ENCODE peak calls at places on chromosomes 3 and 15, in six cellular contexts. One of them, this sample, is unnamed.

GRCh38 chr3:177441281-177441812 is 244.1 kb upstream of the TBL1XR1 start:
- DNase-seq in cardiac muscle cell: no peak
- DNase-seq in A673: no peak
- DNase-seq in AG04450: no peak
- DNase-seq in GM10248: no peak
- DNase-seq in spleen: no peak
- DNase-seq in this sample: no peak

GRCh38 chr3:31696009-31696297 is 163.2 kb downstream of the STT3B start:
- DNase-seq in cardiac muscle cell: no peak
- DNase-seq in A673: no peak
- DNase-seq in AG04450: no peak
- DNase-seq in GM10248: no peak
- DNase-seq in spleen: no peak
- DNase-seq in this sample: no peak

GRCh38 chr3:80771085-80771484 is 990.4 kb downstream of the GBE1 start:
- DNase-seq in cardiac muscle cell: peak; percentile 41
- DNase-seq in A673: peak; percentile 60
- DNase-seq in AG04450: no peak
- DNase-seq in GM10248: no peak
- DNase-seq in spleen: no peak
- DNase-seq in this sample: no peak

GRCh38 chr3:174439621-174440349 is 419.3 kb upstream of the NAALADL2 start:
- DNase-seq in cardiac muscle cell: peak; percentile 97
- DNase-seq in A673: peak; percentile 33
- DNase-seq in AG04450: peak; percentile 98
- DNase-seq in GM10248: no peak
- DNase-seq in spleen: no peak
- DNase-seq in this sample: no peak

GRCh38 chr3:173090492-173090891 is 50.5 kb downstream of the SPATA16 start:
- DNase-seq in cardiac muscle cell: no peak
- DNase-seq in A673: no peak
- DNase-seq in AG04450: no peak
- DNase-seq in GM10248: no peak
- DNase-seq in spleen: no peak
- DNase-seq in this sample: no peak

GRCh38 chr3:7194081-7194835 is 333.3 kb downstream of the GRM7 start:
- DNase-seq in cardiac muscle cell: no peak
- DNase-seq in A673: no peak
- DNase-seq in AG04450: no peak
- DNase-seq in GM10248: no peak
- DNase-seq in spleen: no peak
- DNase-seq in this sample: no peak

GRCh38 chr15:90095521-90095959 is 6.7 kb downstream of the IDH2 start:
- DNase-seq in cardiac muscle cell: no peak
- DNase-seq in A673: no peak
- DNase-seq in AG04450: no peak
- DNase-seq in GM10248: peak; percentile 37
- DNase-seq in spleen: peak; percentile 51
- DNase-seq in this sample: peak; percentile 41

GRCh38 chr15:29690765-29691475 is 131.3 kb downstream of the TJP1 start:
- DNase-seq in cardiac muscle cell: no peak
- DNase-seq in A673: no peak
- DNase-seq in AG04450: no peak
- DNase-seq in GM10248: no peak
- DNase-seq in spleen: no peak
- DNase-seq in this sample: no peak

GRCh38 chr3:174221155-174221554 is 638.0 kb upstream of the NAALADL2 start:
- DNase-seq in cardiac muscle cell: no peak
- DNase-seq in A673: no peak
- DNase-seq in AG04450: no peak
- DNase-seq in GM10248: no peak
- DNase-seq in spleen: no peak
- DNase-seq in this sample: no peak

GRCh38 chr15:89978914-89979313 is 22.2 kb upstream of the ZNF710 start:
- DNase-seq in cardiac muscle cell: no peak
- DNase-seq in A673: no peak
- DNase-seq in AG04450: no peak
- DNase-seq in GM10248: no peak
- DNase-seq in spleen: no peak
- DNase-seq in this sample: no peak

GRCh38 chr3:127784283-127784682 is 38.0 kb downstream of the MGLL start:
- DNase-seq in cardiac muscle cell: no peak
- DNase-seq in A673: no peak
- DNase-seq in AG04450: no peak
- DNase-seq in GM10248: no peak
- DNase-seq in spleen: peak; percentile 47
- DNase-seq in this sample: no peak

GRCh38 chr3:60431599-60431958 is 819.7 kb downstream of the FHIT start:
- DNase-seq in cardiac muscle cell: peak; percentile 42
- DNase-seq in A673: no peak
- DNase-seq in AG04450: peak; percentile 4
- DNase-seq in GM10248: no peak
- DNase-seq in spleen: no peak
- DNase-seq in this sample: no peak
- TF ChIP-seq CTCF in cardiac muscle cell: peak; percentile 29
- TF ChIP-seq CTCF in A673: no peak
- TF ChIP-seq CTCF in AG04450: peak; percentile 61
- TF ChIP-seq CTCF in GM10248: peak; percentile 2
- TF ChIP-seq CTCF in spleen: no peak
- TF ChIP-seq CTCF in this sample: no peak

DNA sequence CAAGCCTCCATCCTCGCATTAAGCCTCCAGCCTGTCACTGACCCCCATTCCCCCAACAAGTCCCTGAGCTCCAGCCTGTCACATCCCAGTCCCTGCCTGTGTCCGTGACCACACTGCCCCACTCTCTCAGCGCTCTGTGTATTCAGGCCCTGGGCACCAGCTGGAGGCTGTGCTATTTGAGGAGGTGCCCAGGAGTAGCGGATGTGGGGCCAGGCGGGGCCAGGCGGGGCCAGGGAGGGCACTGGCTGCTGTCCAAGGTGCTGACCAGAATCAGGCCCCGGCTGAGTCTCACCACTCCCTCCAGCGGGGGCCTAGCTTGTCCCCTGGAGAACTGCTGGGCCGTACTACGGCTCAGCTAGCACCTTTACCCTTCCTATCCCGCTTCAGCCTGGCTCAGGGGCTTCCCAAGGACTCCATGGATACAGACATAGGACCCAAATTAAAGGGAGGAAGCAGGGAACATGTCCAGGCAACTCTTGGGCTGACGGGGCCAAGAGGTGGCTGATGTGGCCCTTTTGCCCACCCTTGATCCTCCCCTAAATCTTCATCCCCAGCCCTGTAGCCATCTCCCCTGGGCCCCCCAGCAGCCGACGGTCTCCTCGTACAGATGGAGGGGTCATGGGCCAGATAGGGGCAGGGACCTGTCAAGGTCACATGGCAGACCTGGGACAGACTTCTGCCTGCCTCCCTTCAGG is 1.1 kb downstream of the HHATL start:
- DNase-seq in cardiac muscle cell: peak; percentile 49
- DNase-seq in A673: no peak
- DNase-seq in AG04450: no peak
- DNase-seq in GM10248: peak; percentile 78
- DNase-seq in spleen: peak; percentile 77
- DNase-seq in this sample: peak; percentile 76
- TF ChIP-seq CTCF in cardiac muscle cell: no peak
- TF ChIP-seq CTCF in A673: no peak
- TF ChIP-seq CTCF in AG04450: no peak
- TF ChIP-seq CTCF in GM10248: no peak
- TF ChIP-seq CTCF in spleen: no peak
- TF ChIP-seq CTCF in this sample: no peak

GRCh38 chr3:109559389-109559788 is 222.0 kb upstream of the DPPA4 start:
- DNase-seq in cardiac muscle cell: no peak
- DNase-seq in A673: no peak
- DNase-seq in AG04450: no peak
- DNase-seq in GM10248: no peak
- DNase-seq in spleen: no peak
- DNase-seq in this sample: no peak

GRCh38 chr3:109548192-109548938 is 211.0 kb upstream of the DPPA4 start:
- DNase-seq in cardiac muscle cell: no peak
- DNase-seq in A673: no peak
- DNase-seq in AG04450: no peak
- DNase-seq in GM10248: no peak
- DNase-seq in spleen: no peak
- DNase-seq in this sample: no peak

DNA sequence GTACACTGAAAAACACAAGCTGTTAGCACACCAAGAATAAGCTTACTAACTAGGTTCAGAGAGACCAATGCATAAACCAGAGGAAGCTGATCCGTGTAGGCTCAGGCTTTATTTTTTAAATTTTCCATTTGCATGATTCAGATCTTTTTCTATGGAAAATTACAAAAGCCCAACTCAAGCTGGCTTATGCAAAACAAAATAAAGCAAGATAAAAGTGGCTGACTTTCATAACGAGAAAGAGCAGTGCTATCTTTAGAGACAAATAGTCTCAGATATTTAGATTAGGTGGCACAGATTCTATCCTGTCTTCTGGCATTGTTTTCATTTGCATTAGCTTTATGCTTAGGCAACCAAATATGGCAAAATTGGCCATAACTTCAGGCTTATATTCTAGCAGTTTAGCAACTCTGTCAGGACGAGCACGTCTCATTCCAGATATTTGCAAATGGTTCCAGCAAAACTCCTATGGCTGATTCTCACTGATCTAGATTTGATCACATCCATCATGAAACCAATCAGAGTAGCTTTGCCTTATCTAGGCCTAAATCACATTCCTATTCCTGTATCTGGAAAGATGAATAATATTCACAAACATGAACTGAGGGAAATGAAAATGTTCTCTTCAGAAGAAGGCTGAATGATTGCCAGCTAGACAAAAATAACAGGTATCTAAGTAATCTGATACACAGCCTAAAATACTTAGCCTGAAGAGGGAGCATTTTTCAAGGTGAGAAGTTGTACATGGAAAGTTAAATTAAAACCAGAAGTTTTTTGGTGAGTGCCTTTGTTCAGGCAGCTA is 216.4 kb upstream of the DPPA4 start:
- DNase-seq in cardiac muscle cell: no peak
- DNase-seq in A673: no peak
- DNase-seq in AG04450: no peak
- DNase-seq in GM10248: no peak
- DNase-seq in spleen: no peak
- DNase-seq in this sample: no peak
- TF ChIP-seq CTCF in cardiac muscle cell: no peak
- TF ChIP-seq CTCF in A673: no peak
- TF ChIP-seq CTCF in AG04450: peak; percentile 22
- TF ChIP-seq CTCF in GM10248: no peak
- TF ChIP-seq CTCF in spleen: no peak
- TF ChIP-seq CTCF in this sample: no peak

GRCh38 chr3:124352143-124352528 is 360.2 kb upstream of the ROPN1 start:
- DNase-seq in cardiac muscle cell: no peak
- DNase-seq in A673: no peak
- DNase-seq in AG04450: no peak
- DNase-seq in GM10248: no peak
- DNase-seq in spleen: no peak
- DNase-seq in this sample: no peak

GRCh38 chr3:124351430-124352142 is 359.7 kb upstream of the ROPN1 start:
- DNase-seq in cardiac muscle cell: peak; percentile 81
- DNase-seq in A673: peak; percentile 79
- DNase-seq in AG04450: peak; percentile 41
- DNase-seq in GM10248: peak; percentile 47
- DNase-seq in spleen: no peak
- DNase-seq in this sample: peak; percentile 66

GRCh38 chr3:124346487-124346886 is 354.6 kb upstream of the ROPN1 start:
- DNase-seq in cardiac muscle cell: no peak
- DNase-seq in A673: no peak
- DNase-seq in AG04450: no peak
- DNase-seq in GM10248: no peak
- DNase-seq in spleen: no peak
- DNase-seq in this sample: no peak

GRCh38 chr3:124345845-124346244 is 353.9 kb upstream of the ROPN1 start:
- DNase-seq in cardiac muscle cell: no peak
- DNase-seq in A673: no peak
- DNase-seq in AG04450: no peak
- DNase-seq in GM10248: no peak
- DNase-seq in spleen: no peak
- DNase-seq in this sample: no peak

GRCh38 chr3:124347418-124347817 is 355.5 kb upstream of the ROPN1 start:
- DNase-seq in cardiac muscle cell: no peak
- DNase-seq in A673: peak; percentile 12
- DNase-seq in AG04450: no peak
- DNase-seq in GM10248: no peak
- DNase-seq in spleen: no peak
- DNase-seq in this sample: no peak
- TF ChIP-seq CTCF in cardiac muscle cell: no peak
- TF ChIP-seq CTCF in A673: peak; percentile 15
- TF ChIP-seq CTCF in AG04450: peak; percentile 2
- TF ChIP-seq CTCF in GM10248: no peak
- TF ChIP-seq CTCF in spleen: no peak
- TF ChIP-seq CTCF in this sample: no peak

GRCh38 chr3:113278599-113278955 is 67.2 kb downstream of the BOC start:
- DNase-seq in cardiac muscle cell: no peak
- DNase-seq in A673: no peak
- DNase-seq in AG04450: no peak
- DNase-seq in GM10248: no peak
- DNase-seq in spleen: peak; percentile 69
- DNase-seq in this sample: no peak

GRCh38 chr3:113277414-113277813 is 66.1 kb downstream of the BOC start:
- DNase-seq in cardiac muscle cell: no peak
- DNase-seq in A673: no peak
- DNase-seq in AG04450: no peak
- DNase-seq in GM10248: peak; percentile 56
- DNase-seq in spleen: no peak
- DNase-seq in this sample: peak; percentile 53

GRCh38 chr3:113276581-113277080 is 65.3 kb downstream of the BOC start:
- DNase-seq in cardiac muscle cell: no peak
- DNase-seq in A673: no peak
- DNase-seq in AG04450: no peak
- DNase-seq in GM10248: no peak
- DNase-seq in spleen: no peak
- DNase-seq in this sample: no peak

GRCh38 chr3:113279686-113280085 is 68.3 kb downstream of the BOC start:
- DNase-seq in cardiac muscle cell: no peak
- DNase-seq in A673: no peak
- DNase-seq in AG04450: no peak
- DNase-seq in GM10248: no peak
- DNase-seq in spleen: peak; percentile 73
- DNase-seq in this sample: no peak

DNA sequence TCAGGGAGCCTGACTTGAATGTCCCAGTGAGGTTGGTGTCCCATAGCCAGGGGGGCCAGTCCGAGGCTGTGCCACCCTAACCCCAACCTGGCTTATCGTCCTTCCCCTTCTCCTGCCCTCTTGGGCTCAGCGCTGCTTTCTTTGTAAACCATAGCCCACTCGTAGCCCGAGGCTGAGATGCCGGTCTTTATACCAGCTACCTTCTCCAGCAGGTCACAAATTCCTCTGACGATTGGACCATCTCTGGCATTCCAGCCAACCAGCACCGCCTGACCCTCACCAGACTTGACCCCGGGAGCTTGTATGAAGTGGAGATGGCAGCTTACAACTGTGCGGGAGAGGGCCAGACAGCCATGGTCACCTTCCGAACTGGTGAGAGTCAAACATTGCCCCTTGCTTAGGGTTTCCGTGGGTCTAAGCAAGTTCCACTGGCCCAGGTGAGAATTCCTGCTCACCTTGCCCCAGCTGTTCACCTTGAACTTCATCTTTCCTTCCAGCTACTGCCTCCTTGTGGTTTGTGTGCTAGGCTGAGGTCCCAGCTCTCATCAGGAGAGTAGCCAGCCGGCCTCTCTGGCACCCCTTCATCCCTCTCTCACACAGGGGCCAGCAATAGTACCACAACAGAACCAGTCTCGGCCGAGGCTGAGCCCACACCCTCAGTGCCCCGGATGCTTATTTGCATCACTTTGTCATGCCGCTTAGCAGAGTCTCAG is 66.7 kb downstream of the BOC start:
- DNase-seq in cardiac muscle cell: no peak
- DNase-seq in A673: no peak
- DNase-seq in AG04450: no peak
- DNase-seq in GM10248: no peak
- DNase-seq in spleen: no peak
- DNase-seq in this sample: no peak
- TF ChIP-seq CTCF in cardiac muscle cell: no peak
- TF ChIP-seq CTCF in A673: peak; percentile 21
- TF ChIP-seq CTCF in AG04450: no peak
- TF ChIP-seq CTCF in GM10248: no peak
- TF ChIP-seq CTCF in spleen: no peak
- TF ChIP-seq CTCF in this sample: peak; percentile 9